ENCODE peak calls at places on chromosomes 1 and 21, in five cellular contexts. Z is ovary, R is heart left ventricle, F is HL-60, W is NCI-H226. Q is an unnamed sample.

GRCh38 chr1:77888429-77889239 is at the start of gene NEXN:
- DNase-seq in R (peak), F (peak), W (peak), Z (peak), Q (peak)

GRCh38 chr21:29654855-29655254 is 284.9 kb downstream of the GRIK1 start:
- DNase-seq in R (no peak), F (no peak), W (no peak), Z (no peak), Q (no peak)

GRCh38 chr1:93652335-93652949 is 29.2 kb downstream of the BCAR3 start:
- DNase-seq in Z (no peak), R (no peak), F (no peak), W (no peak), Q (no peak)

GRCh38 chr1:155598842-155599331 is 11.1 kb upstream of the MSTO1 start:
- DNase-seq in W (no peak), R (no peak), F (no peak), Z (no peak), Q (no peak)

GRCh38 chr1:27361044-27361402 is 5.7 kb downstream of the MAP3K6 start:
- DNase-seq in R (no peak), Z (no peak), F (no peak), W (no peak), Q (no peak)

GRCh38 chr1:39898648-39899603 is 2.8 kb downstream of the MYCL start:
- DNase-seq in F (no peak), R (no peak), W (peak), Z (no peak), Q (peak)

GRCh38 chr1:113871597-113872113 is at the start of gene PTPN22:
- DNase-seq in F (peak), R (no peak), Z (no peak), W (peak), Q (peak)

GRCh38 chr1:248704556-248704955 is 2.0 kb upstream of the OR14I1 start:
- DNase-seq in Z (no peak), R (no peak), F (no peak), W (no peak), Q (no peak)

GRCh38 chr1:37267111-37267835 is 207.1 kb upstream of the ZC3H12A start:
- DNase-seq in Z (no peak), R (no peak), F (no peak), W (no peak), Q (no peak)

GRCh38 chr1:246795094-246795671 is 71.0 kb downstream of the SCCPDH start:
- DNase-seq in Z (no peak), R (no peak), F (no peak), W (no peak), Q (no peak)

GRCh38 chr1:96072021-96072420 is 649.6 kb upstream of the PTBP2 start:
- DNase-seq in F (no peak), W (no peak), Z (no peak), R (no peak), Q (no peak)

GRCh38 chr1:41161851-41162250 is 80.3 kb downstream of the SCMH1 start:
- DNase-seq in F (no peak), R (no peak), W (no peak), Z (no peak), Q (no peak)

Q was measured in testis.